ENCODE peak calls at places on chromosome 18, in five cellular contexts. S is HCT116; T is stimulated activated CD4-positive, alpha-beta T cell treated with anti-CD3 and anti-CD28 coated beads, Interleukin-2, amount 100 ng/mL, for 48 hours; O is HCEC 1CT; K is GDM1. Z is an unnamed sample.

GRCh38 chr18:57352271-57352701 is at the start of gene ST8SIA3:
- DNase-seq in S (no peak), T (no peak), O (no peak), K (no peak), Z (peak)

GRCh38 chr18:11887305-11888262 is 20.5 kb downstream of the MPPE1 start:
- DNase-seq in S (no peak), T (no peak), O (no peak), K (no peak), Z (no peak)

GRCh38 chr18:49510393-49511115 is 23.5 kb upstream of the C18orf32 start:
- DNase-seq in S (peak), T (peak), O (peak), K (no peak), Z (peak)

GRCh38 chr18:73153271-73153670 is 285.5 kb upstream of the NETO1 start:
- DNase-seq in S (no peak), T (no peak), O (no peak), K (no peak), Z (no peak)

GRCh38 chr18:54888933-54889332 is 60.7 kb downstream of the RAB27B start:
- DNase-seq in S (no peak), T (no peak), O (peak), K (no peak), Z (no peak)

GRCh38 chr18:60485207-60485606 is 112.6 kb upstream of the MC4R start:
- DNase-seq in S (no peak), T (no peak), O (no peak), K (no peak), Z (no peak)

GRCh38 chr18:33839452-33840225 is 261.6 kb downstream of the ASXL3 start:
- DNase-seq in S (peak), T (no peak), O (no peak), K (peak), Z (peak)

GRCh38 chr18:58256316-58257080 is 212.5 kb downstream of the NEDD4L start:
- DNase-seq in S (no peak), T (no peak), O (no peak), K (no peak), Z (no peak)

GRCh38 chr18:73218293-73218692 is 350.5 kb upstream of the NETO1 start:
- DNase-seq in S (no peak), T (no peak), O (no peak), K (no peak), Z (no peak)

GRCh38 chr18:8752329-8752728 is 47.0 kb downstream of the MTCL1 start:
- DNase-seq in S (no peak), T (no peak), O (peak), K (no peak), Z (no peak)

GRCh38 chr18:32760391-32760790 is 12.4 kb downstream of the KLHL14 start:
- DNase-seq in S (no peak), T (no peak), O (no peak), K (no peak), Z (peak)

GRCh38 chr18:55265916-55266488 is 306.7 kb upstream of the CCDC68 start:
- DNase-seq in S (no peak), T (no peak), O (no peak), K (no peak), Z (no peak)